ENCODE peak calls at places on chromosomes 6 and 20, in five cellular contexts. S is foreskin fibroblast, W is A549, Y is MM.1S, F is SK-N-SH. P is an unnamed sample.

GRCh38 chr6:144063744-144064401 is 31.5 kb downstream of the SF3B5 start:
- DNase-seq in S (peak; percentile 23), W (peak; percentile 53), Y (peak; percentile 77), F (peak; percentile 91), P (no peak)

GRCh38 chr6:89951574-89952360 is 57.5 kb downstream of the GJA10 start:
- DNase-seq in S (no peak), W (no peak), Y (no peak), F (no peak), P (no peak)

GRCh38 chr20:51712501-51713212 is 55.5 kb downstream of the ATP9A start:
- DNase-seq in S (no peak), W (peak; percentile 66), Y (no peak), F (peak; percentile 35), P (no peak)

GRCh38 chr6:144931172-144932035 is 646.3 kb downstream of the UTRN start:
- DNase-seq in S (peak; percentile 34), W (peak; percentile 35), Y (peak; percentile 19), F (peak; percentile 12), P (no peak)

GRCh38 chr20:4490045-4490444 is 231.7 kb upstream of the PRND start:
- DNase-seq in S (no peak), W (no peak), Y (no peak), F (no peak), P (no peak)

GRCh38 chr6:67615796-67616195 is 1019.3 kb upstream of the ADGRB3 start:
- DNase-seq in S (peak; percentile 41), W (no peak), Y (no peak), F (no peak), P (no peak)

GRCh38 chr6:78593898-78594666 is 273.3 kb upstream of the IRAK1BP1 start:
- DNase-seq in S (no peak), W (no peak), Y (no peak), F (no peak), P (no peak)

GRCh38 chr20:33685328-33686007 is 717 bp downstream of the E2F1 start:
- DNase-seq in S (no peak), W (peak; percentile 48), Y (peak; percentile 87), F (peak; percentile 80), P (no peak)

GRCh38 chr20:24045621-24046020 is 57.0 kb upstream of the GGTLC1 start:
- DNase-seq in S (no peak), W (no peak), Y (no peak), F (no peak), P (no peak)

GRCh38 chr6:133099573-133099972 is 141.6 kb upstream of the EYA4 start:
- DNase-seq in S (peak; percentile 80), W (peak; percentile 62), Y (no peak), F (no peak), P (peak; percentile 41)

DNA sequence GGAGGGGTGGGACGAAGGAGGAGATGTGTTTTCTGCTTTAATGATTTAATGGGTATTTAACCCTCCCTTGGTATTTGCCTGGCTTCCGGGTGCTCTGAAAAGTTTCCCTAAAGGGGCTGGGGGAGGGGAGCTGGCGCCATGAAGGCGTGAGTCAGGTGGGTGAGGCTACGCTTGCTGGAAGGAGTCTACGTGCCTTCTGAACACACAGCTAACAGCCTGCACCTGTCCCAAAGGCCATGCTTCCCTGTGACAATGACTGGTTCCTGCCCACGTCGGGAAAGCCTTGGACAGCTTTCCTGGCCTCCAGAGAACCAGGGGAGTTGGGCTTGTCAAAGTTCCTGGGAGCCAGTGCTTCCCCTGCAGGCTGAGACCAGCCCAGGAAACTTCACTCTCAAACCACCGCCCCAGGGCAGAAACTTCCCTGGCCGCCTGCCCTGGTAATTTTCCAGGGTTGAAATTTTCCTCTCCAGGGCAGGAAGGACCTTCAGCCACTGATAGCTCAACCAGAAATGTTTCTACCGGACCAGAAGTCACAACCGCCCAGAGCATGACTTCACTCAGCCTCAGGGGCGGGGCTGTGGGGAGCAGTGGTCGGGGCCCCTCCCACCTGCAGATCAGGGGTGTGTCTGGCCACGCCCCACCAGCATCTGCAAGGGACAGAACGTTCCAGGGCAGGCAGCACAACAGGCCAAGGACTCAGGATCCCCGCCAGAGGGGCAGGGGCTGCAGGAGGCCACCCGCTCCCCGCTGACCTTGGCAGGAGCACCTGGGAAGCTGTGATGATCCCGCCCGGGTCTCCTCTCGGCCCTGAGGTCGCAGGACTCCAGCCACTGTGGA is 18.6 kb upstream of the SLCO4A1 start:
- DNase-seq in S (peak; percentile 93), W (peak; percentile 83), Y (peak; percentile 90), F (peak; percentile 93), P (peak; percentile 70)
- TF ChIP-seq CTCF in S (no peak), W (no peak), Y (no peak), F (no peak), P (peak; percentile 3)

GRCh38 chr6:111256646-111257045 is 169.3 kb downstream of the SLC16A10 start:
- DNase-seq in S (no peak), W (peak; percentile 12), Y (no peak), F (no peak), P (no peak)
- TF ChIP-seq CTCF in S (no peak), W (peak; percentile 58), Y (no peak), F (peak; percentile 53), P (no peak)

GRCh38 chr6:73610444-73611275 is 43.1 kb downstream of the SLC17A5 start:
- DNase-seq in S (peak; percentile 34), W (peak; percentile 38), Y (peak; percentile 44), F (peak; percentile 42), P (no peak)
- TF ChIP-seq CTCF in S (peak; percentile 48), W (peak; percentile 60), Y (peak; percentile 66), F (peak; percentile 80), P (peak; percentile 58)

GRCh38 chr20:53828673-53829085 is 235.0 kb upstream of the ZNF217 start:
- DNase-seq in S (peak; percentile 94), W (peak; percentile 84), Y (no peak), F (no peak), P (peak; percentile 83)
- TF ChIP-seq CTCF in S (peak; percentile 13), W (peak; percentile 35), Y (no peak), F (peak; percentile 42), P (peak; percentile 32)

DNA sequence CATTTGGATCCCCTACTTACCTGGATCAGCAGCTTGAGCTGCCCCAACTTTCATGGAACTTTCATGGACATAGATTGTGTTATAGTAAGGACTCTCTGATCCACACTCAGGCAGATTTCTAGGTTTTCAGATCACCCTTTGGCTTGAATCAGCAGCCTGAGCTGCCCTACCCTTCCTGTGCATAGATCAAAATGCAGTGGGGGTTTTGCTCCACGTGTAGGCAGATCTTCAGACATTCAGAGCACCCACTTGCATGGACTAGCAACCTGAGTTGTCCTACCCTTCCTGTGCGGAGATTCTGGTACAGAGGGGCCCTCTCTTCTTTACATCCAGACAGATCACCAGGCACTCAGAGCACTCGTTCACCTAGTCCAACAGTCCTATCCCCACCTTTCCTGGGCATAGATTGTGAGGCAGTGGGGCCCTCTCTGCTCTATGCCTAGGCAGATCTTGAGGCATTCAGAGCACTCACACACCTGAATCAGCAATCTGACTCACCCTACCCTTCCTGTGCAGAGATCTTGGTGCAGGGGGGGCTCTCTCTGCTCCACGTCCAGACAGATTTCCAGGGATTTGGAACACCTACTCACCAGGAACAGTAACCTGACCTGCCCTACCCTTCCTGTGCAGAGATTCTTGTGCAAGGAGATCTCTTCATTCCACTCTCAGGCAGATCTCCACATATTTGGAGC is 705.2 kb upstream of the NRSN1 start:
- DNase-seq in S (no peak), W (no peak), Y (no peak), F (no peak), P (no peak)
- TF ChIP-seq CTCF in S (no peak), W (no peak), Y (no peak), F (no peak), P (no peak)

GRCh38 chr6:45721665-45722064 is 294.0 kb downstream of the CLIC5 start:
- DNase-seq in S (no peak), W (no peak), Y (no peak), F (no peak), P (no peak)
- TF ChIP-seq CTCF in S (no peak), W (no peak), Y (no peak), F (peak; percentile 15), P (no peak)

DNA sequence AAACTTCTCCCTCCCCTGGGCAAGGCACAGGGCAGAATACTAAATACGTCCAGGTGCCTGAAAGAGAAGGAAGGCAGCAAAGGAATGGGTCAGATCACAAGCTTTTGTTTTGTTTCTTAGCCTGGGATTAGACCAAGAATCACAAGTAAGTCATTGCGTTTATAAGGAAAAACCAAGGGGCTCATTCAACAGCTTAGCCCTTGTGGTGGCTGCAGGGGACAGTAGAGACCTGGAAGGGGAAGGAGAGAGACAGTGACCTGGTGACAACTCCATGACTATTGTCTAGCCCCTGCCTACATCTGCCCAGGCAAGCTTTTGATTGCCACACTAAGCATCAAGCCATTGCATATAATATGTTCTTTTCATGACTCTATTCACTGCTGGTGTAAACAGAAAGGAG is 30.1 kb upstream of the TBC1D7 start:
- DNase-seq in S (no peak), W (no peak), Y (no peak), F (no peak), P (no peak)
- TF ChIP-seq CTCF in S (no peak), W (no peak), Y (no peak), F (no peak), P (no peak)

DNA sequence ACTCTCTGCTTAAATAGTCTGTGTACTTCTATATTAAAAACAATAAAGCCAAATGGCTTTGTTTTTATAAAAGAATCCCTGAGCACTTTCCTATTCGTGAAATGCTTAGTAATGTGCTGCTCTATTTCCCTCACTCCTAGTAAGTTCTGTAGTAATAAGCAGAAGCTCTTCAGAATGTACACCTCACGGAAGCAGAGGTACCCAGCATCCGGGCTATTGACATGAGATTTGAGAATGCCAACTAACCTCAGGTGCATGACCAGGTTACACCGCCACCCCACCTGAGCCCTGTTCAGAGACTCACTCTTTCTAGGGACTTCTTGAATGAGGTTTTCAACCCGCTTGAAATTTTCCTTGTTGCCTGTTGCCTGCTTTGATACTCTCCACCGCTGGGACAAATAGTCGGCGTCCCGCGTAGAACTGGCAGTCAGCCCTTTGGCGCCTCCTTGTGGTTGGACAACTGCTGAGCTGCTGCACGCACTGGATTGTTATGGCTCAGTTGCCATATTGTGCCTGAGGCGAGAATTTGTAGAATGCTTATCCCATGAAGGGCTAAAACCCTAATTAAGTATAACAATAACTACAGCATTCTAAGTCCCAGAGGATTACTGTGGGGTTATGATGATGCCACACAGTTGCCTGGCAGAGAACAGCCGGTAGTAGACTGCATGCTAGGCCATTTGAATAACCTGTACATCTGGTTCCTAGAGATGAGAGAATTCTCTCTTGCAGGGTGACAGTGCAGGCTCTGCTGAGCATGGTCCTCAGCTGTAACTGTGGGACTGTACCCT is 95.4 kb downstream of the KHDC1L start:
- DNase-seq in S (peak; percentile 45), W (peak; percentile 61), Y (peak; percentile 73), F (peak; percentile 52), P (peak; percentile 74)
- TF ChIP-seq CTCF in S (peak; percentile 99), W (peak; percentile 90), Y (peak; percentile 98), F (peak; percentile 77), P (peak; percentile 98)

P was measured in AG09319.